ENCODE peak calls at places on chromosomes 12 and 14, in eight cellular contexts. L is fibroblast of pulmonary artery; Z is stimulated activated CD8-positive, alpha-beta memory T cell treated with anti-CD3 and anti-CD28 coated beads, Interleukin-7, amount 100 ng/mL, for 24 hours; F is epithelial cell of esophagus; X is fibroblast of mammary gland; C is AG08395; Q is dermis blood vessel endothelial cell; E is AG10803. P is an unnamed sample.

GRCh38 chr14:73771848-73772705 is 57.9 kb upstream of the PNMA1 start:
- DNase-seq in L (peak; percentile 78), Z (no peak), F (peak; percentile 89), X (peak; percentile 75), C (no peak), Q (peak; percentile 71), E (no peak), P (peak; percentile 77)

GRCh38 chr14:22226381-22226780 is 362.6 kb downstream of the DAD1 start:
- DNase-seq in L (no peak), Z (no peak), F (peak; percentile 54), X (no peak), C (no peak), Q (no peak), E (no peak), P (peak; percentile 73)

GRCh38 chr12:50246873-50247612 is 36.3 kb downstream of the LIMA1 start:
- DNase-seq in L (peak; percentile 93), Z (no peak), F (peak; percentile 95), X (peak; percentile 100), C (peak; percentile 96), Q (peak; percentile 29), E (peak; percentile 99), P (peak; percentile 75)

GRCh38 chr12:88658009-88658408 is 77.7 kb upstream of the KITLG start:
- DNase-seq in L (peak; percentile 63), Z (no peak), F (peak; percentile 54), X (peak; percentile 20), C (no peak), Q (no peak), E (peak; percentile 59), P (no peak)

GRCh38 chr12:109460538-109460937 is 16.6 kb downstream of the KCTD10 start:
- DNase-seq in L (no peak), Z (no peak), F (no peak), X (no peak), C (no peak), Q (no peak), E (no peak), P (no peak)

GRCh38 chr14:101877766-101878165 is 86.6 kb upstream of the DYNC1H1 start:
- DNase-seq in L (no peak), Z (no peak), F (no peak), X (no peak), C (no peak), Q (no peak), E (no peak), P (no peak)

GRCh38 chr14:105570482-105570881 is 44.1 kb downstream of the TMEM121 start:
- DNase-seq in L (no peak), Z (no peak), F (no peak), X (no peak), C (no peak), Q (no peak), E (no peak), P (no peak)

GRCh38 chr14:91297081-91297711 is 52.7 kb upstream of the GPR68 start:
- DNase-seq in L (no peak), Z (no peak), F (no peak), X (no peak), C (no peak), Q (no peak), E (no peak), P (no peak)

GRCh38 chr12:75086086-75087038 is 123.3 kb downstream of the KCNC2 start:
- DNase-seq in L (no peak), Z (no peak), F (peak; percentile 14), X (peak; percentile 81), C (peak; percentile 2), Q (no peak), E (peak; percentile 72), P (no peak)

GRCh38 chr12:128449146-128449894 is 182.3 kb downstream of the TMEM132C start:
- DNase-seq in L (no peak), Z (no peak), F (peak; percentile 4), X (no peak), C (no peak), Q (no peak), E (no peak), P (no peak)

GRCh38 chr12:116026768-116027550 is 250.5 kb downstream of the MED13L start:
- DNase-seq in L (no peak), Z (no peak), F (no peak), X (no peak), C (no peak), Q (peak; percentile 78), E (no peak), P (no peak)

GRCh38 chr14:97642631-97643030 is 845.4 kb downstream of the VRK1 start:
- DNase-seq in L (no peak), Z (no peak), F (no peak), X (no peak), C (no peak), Q (no peak), E (no peak), P (no peak)

GRCh38 chr12:32217354-32218310 is 111.0 kb downstream of the BICD1 start:
- DNase-seq in L (peak; percentile 63), Z (no peak), F (peak; percentile 82), X (peak; percentile 86), C (peak; percentile 83), Q (peak; percentile 27), E (peak; percentile 89), P (peak; percentile 19)

GRCh38 chr12:5665615-5666014 is 233.7 kb downstream of the NTF3 start:
- DNase-seq in L (no peak), Z (no peak), F (no peak), X (no peak), C (peak; percentile 90), Q (no peak), E (peak; percentile 80), P (no peak)

GRCh38 chr12:47410862-47411261 is 295.0 kb downstream of the RPAP3 start:
- DNase-seq in L (no peak), Z (no peak), F (no peak), X (no peak), C (no peak), Q (no peak), E (no peak), P (no peak)

GRCh38 chr12:108097160-108097911 is 31.8 kb upstream of the WSCD2 start:
- DNase-seq in L (no peak), Z (no peak), F (no peak), X (no peak), C (no peak), Q (no peak), E (no peak), P (no peak)

GRCh38 chr12:1842905-1843640 is 22.7 kb downstream of the LRTM2 start:
- DNase-seq in L (no peak), Z (no peak), F (no peak), X (no peak), C (no peak), Q (no peak), E (no peak), P (peak; percentile 45)

GRCh38 chr14:56630707-56631106 is 51.1 kb downstream of the TMEM260 start:
- DNase-seq in L (peak; percentile 18), Z (no peak), F (peak; percentile 28), X (peak; percentile 67), C (no peak), Q (no peak), E (peak; percentile 68), P (no peak)

GRCh38 chr14:39431416-39432178 is 636 bp downstream of the FBXO33 start:
- DNase-seq in L (peak; percentile 36), Z (peak; percentile 10), F (peak; percentile 56), X (peak; percentile 16), C (peak; percentile 26), Q (peak; percentile 51), E (peak; percentile 34), P (peak; percentile 68)

GRCh38 chr14:88838015-88838414 is 13.6 kb downstream of the TTC8 start:
- DNase-seq in L (no peak), Z (no peak), F (no peak), X (no peak), C (no peak), Q (no peak), E (no peak), P (no peak)

GRCh38 chr14:28412076-28412475 is 354.5 kb upstream of the FOXG1 start:
- DNase-seq in L (peak; percentile 54), Z (no peak), F (peak; percentile 46), X (peak; percentile 38), C (no peak), Q (no peak), E (no peak), P (no peak)

GRCh38 chr12:6062427-6063378 is 61.8 kb downstream of the VWF start:
- DNase-seq in L (peak; percentile 66), Z (peak; percentile 34), F (peak; percentile 60), X (peak; percentile 44), C (peak; percentile 73), Q (peak; percentile 59), E (peak; percentile 46), P (peak; percentile 68)

GRCh38 chr14:104563742-104564615 is 15.6 kb upstream of the C14orf180 start:
- DNase-seq in L (peak; percentile 53), Z (peak; percentile 45), F (peak; percentile 31), X (peak; percentile 43), C (peak; percentile 89), Q (peak; percentile 79), E (peak; percentile 33), P (peak; percentile 70)

GRCh38 chr14:52844262-52845060 is 53.1 kb upstream of the GNPNAT1 start:
- DNase-seq in L (no peak), Z (no peak), F (peak; percentile 11), X (peak; percentile 19), C (no peak), Q (peak; percentile 45), E (peak; percentile 28), P (no peak)

GRCh38 chr12:89328483-89329030 is 23.7 kb downstream of the DUSP6 start:
- DNase-seq in L (no peak), Z (no peak), F (no peak), X (no peak), C (no peak), Q (no peak), E (no peak), P (no peak)

GRCh38 chr14:58864751-58865519 is 227.2 kb downstream of the DACT1 start:
- DNase-seq in L (peak; percentile 95), Z (no peak), F (peak; percentile 41), X (peak; percentile 86), C (peak; percentile 58), Q (no peak), E (peak; percentile 79), P (no peak)

GRCh38 chr12:99522456-99522855 is 125.1 kb upstream of the GARIN6 start:
- DNase-seq in L (no peak), Z (no peak), F (no peak), X (no peak), C (no peak), Q (no peak), E (no peak), P (no peak)